ENCODE peak calls at places on chromosomes 4 and X, in four cellular contexts. Y is SK-N-SH, Z is GM12878, C is WTC11. J is an unnamed sample.

GRCh38 chrX:23981711-23982110 is 45.3 kb downstream of the KLHL15 start:
- DNase-seq in Y (no peak), Z (no peak), C (no peak), J (no peak)

GRCh38 chr4:6453688-6453990 is 18.8 kb downstream of the PPP2R2C start:
- DNase-seq in Z (no peak), C (no peak), Y (no peak), J (no peak)

GRCh38 chr4:2305766-2306501 is 44.0 kb upstream of the MXD4 start:
- DNase-seq in Y (no peak), C (no peak), Z (no peak), J (no peak)

GRCh38 chrX:78555401-78555980 is 103.6 kb downstream of the RTL3 start:
- DNase-seq in Y (no peak), Z (no peak), C (no peak), J (no peak)

GRCh38 chr4:1199556-1200331 is 27.4 kb upstream of the SPON2 start:
- DNase-seq in C (peak), Z (no peak), Y (peak), J (no peak)

GRCh38 chr4:122963222-122963621 is 40.8 kb upstream of the NUDT6 start:
- DNase-seq in C (no peak), Y (no peak), Z (no peak), J (no peak)

GRCh38 chr4:6972911-6973310 is 63.3 kb downstream of the TBC1D14 start:
- DNase-seq in C (peak), Y (no peak), Z (no peak), J (no peak)

GRCh38 chrX:67789536-67789935 is 245.7 kb downstream of the AR start:
- DNase-seq in C (no peak), Z (no peak), Y (no peak), J (no peak)

GRCh38 chr4:166312166-166312565 is 439.1 kb downstream of the TLL1 start:
- DNase-seq in Z (no peak), C (no peak), Y (no peak), J (no peak)

GRCh38 chrX:35461164-35461563 is 337.0 kb upstream of the MAGEB16 start:
- DNase-seq in C (no peak), Z (no peak), Y (no peak), J (no peak)

GRCh38 chr4:47383829-47384427 is 79.6 kb downstream of the COMMD8 start:
- DNase-seq in C (no peak), Y (peak), Z (no peak), J (peak)

GRCh38 chrX:2313864-2314646 is 186.7 kb downstream of the DHRSX start:
- DNase-seq in Z (no peak), Y (no peak), C (no peak), J (no peak)

GRCh38 chrX:2315434-2315833 is 185.3 kb downstream of the DHRSX start:
- DNase-seq in Z (no peak), Y (no peak), C (no peak), J (no peak)

GRCh38 chrX:2316534-2316933 is 184.2 kb downstream of the DHRSX start:
- DNase-seq in Y (no peak), C (no peak), Z (no peak), J (no peak)

DNA sequence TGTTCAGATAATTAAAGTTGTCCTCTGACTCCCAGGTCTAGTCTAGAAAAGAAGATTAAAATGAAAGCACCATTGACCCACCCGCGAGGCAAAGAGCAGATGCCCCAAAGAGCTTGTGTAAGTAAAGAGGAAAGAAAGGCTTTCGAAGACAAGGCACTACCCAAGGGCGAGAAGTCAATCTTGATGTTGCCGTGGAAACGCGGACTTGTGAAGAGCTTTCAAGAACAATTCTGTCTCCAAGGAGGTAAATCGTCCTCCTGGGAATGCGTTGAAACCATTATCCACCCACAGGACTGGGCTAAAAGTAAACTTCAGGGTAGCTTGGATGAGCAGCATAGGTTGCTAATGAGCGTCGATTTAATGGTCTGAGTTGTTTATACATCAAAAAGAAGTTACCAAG is 189.3 kb downstream of the DHRSX start:
- DNase-seq in Z (no peak), Y (no peak), C (peak), J (no peak)
- TF ChIP-seq USF1 in Z (no peak), Y (no peak), C (no peak), J (no peak)

GRCh38 chr4:116925900-116926457 is 159.4 kb downstream of the TRAM1L1 start:
- DNase-seq in C (peak), Y (peak), Z (no peak), J (no peak)

GRCh38 chr4:116923389-116923788 is 162.0 kb downstream of the TRAM1L1 start:
- DNase-seq in Y (no peak), C (no peak), Z (no peak), J (no peak)

GRCh38 chr4:116930329-116930728 is 155.0 kb downstream of the TRAM1L1 start:
- DNase-seq in Y (no peak), C (no peak), Z (no peak), J (no peak)

GRCh38 chr4:116926631-116927295 is 158.6 kb downstream of the TRAM1L1 start:
- DNase-seq in C (no peak), Y (no peak), Z (no peak), J (no peak)
- TF ChIP-seq USF1 in C (no peak), Y (no peak), Z (no peak), J (no peak)

GRCh38 chr4:155950461-155950860 is 3.2 kb downstream of the CTSO start:
- DNase-seq in C (peak), Z (no peak), Y (no peak), J (no peak)

GRCh38 chr4:155952546-155952945 is 1.1 kb downstream of the CTSO start:
- DNase-seq in C (no peak), Z (no peak), Y (no peak), J (no peak)

GRCh38 chr4:155954939-155955338 is 1.3 kb upstream of the CTSO start:
- DNase-seq in C (no peak), Z (no peak), Y (no peak), J (no peak)

GRCh38 chr4:155953151-155954117 is at the start of gene CTSO:
- DNase-seq in Y (peak), Z (peak), C (peak), J (peak)

GRCh38 chr4:155954118-155954503 is 445 bp upstream of the CTSO start:
- DNase-seq in C (no peak), Z (no peak), Y (no peak), J (no peak)
- TF ChIP-seq USF1 in C (no peak), Z (no peak), Y (no peak), J (no peak)

DNA sequence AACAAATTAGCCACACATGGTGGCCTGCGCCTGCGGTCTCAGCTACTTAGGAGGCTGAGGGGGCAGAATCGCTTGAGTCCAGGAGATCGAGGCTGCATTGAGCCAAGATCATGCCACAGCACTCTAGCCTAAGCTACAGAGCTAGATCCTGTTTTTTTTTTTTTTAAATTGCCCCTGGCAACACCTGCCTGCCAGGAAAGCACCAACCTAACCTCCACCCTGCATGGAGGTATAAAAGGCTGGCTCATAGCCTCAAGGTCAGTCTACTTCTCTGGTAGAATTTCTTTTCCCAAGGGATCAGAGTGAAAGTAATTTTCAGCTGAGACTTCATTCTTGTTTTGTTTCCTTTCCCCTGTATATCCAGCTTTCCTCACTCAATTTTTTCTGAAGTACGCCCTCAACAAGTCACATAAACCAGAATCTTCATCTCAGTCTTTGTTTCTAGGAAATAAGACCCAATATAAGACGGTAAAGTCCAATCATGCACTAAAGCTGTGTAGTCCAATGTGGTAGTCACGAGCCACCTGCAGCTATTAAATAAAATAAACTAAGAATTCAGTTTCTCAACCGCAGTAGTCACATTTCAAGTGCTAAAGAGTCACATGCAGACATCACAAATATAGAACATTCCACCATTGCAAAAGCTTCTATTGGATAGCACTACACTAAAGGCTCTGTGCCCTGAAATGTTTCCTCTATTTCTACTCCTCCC is 113.3 kb downstream of the HPGD start:
- DNase-seq in Z (no peak), Y (no peak), C (no peak), J (no peak)
- TF ChIP-seq USF1 in Z (no peak), Y (no peak), C (no peak), J (no peak)

GRCh38 chr4:186481998-186482790 is 73.2 kb downstream of the MTNR1A start:
- DNase-seq in Y (no peak), C (peak), Z (no peak), J (no peak)

GRCh38 chr4:186485621-186486062 is 69.7 kb downstream of the MTNR1A start:
- DNase-seq in Y (peak), C (no peak), Z (no peak), J (no peak)

GRCh38 chr4:186486172-186486571 is 69.2 kb downstream of the MTNR1A start:
- DNase-seq in C (no peak), Y (peak), Z (no peak), J (no peak)

GRCh38 chr4:186487726-186488125 is 67.6 kb downstream of the MTNR1A start:
- DNase-seq in Z (no peak), Y (no peak), C (no peak), J (no peak)

GRCh38 chr4:186483656-186484055 is 71.7 kb downstream of the MTNR1A start:
- DNase-seq in Z (no peak), Y (no peak), C (no peak), J (no peak)
- TF ChIP-seq USF1 in Z (no peak), Y (no peak), C (no peak), J (no peak)

GRCh38 chrX:151792505-151792904 is 58.0 kb downstream of the CNGA2 start:
- DNase-seq in Y (no peak), C (no peak), Z (no peak), J (no peak)

GRCh38 chrX:151789179-151789800 is 54.7 kb downstream of the CNGA2 start:
- DNase-seq in Z (no peak), C (no peak), Y (no peak), J (no peak)

GRCh38 chrX:151790421-151791160 is 56.0 kb downstream of the CNGA2 start:
- DNase-seq in Y (no peak), C (no peak), Z (no peak), J (no peak)

GRCh38 chrX:151793886-151794285 is 59.3 kb downstream of the CNGA2 start:
- DNase-seq in Y (no peak), C (no peak), Z (no peak), J (no peak)

GRCh38 chrX:151791961-151792360 is 57.4 kb downstream of the CNGA2 start:
- DNase-seq in C (no peak), Y (no peak), Z (no peak), J (no peak)
- TF ChIP-seq USF1 in C (no peak), Y (no peak), Z (no peak), J (no peak)

DNA sequence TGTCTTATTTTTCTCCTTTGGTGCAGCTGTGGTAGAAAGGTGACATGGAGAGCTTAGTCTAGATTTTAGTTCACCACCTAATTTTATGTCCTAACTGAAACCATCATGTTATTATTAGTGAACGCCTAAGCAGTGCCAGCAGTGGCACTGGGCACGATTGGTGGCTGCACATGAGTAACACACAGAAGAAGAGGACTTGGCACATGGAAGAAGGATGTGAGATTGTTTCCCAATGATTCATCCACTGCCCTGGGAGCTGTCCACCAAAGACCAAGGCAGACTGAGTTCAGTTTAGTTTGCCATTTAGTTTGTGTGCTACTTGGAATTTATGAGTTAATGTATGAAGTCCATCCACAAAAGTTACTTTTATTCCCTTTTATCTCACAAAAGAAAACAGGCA is 68.1 kb upstream of the NAP1L5 start:
- DNase-seq in Y (no peak), C (no peak), Z (no peak), J (no peak)
- TF ChIP-seq USF1 in Y (no peak), C (no peak), Z (no peak), J (no peak)